ENCODE peak calls at places on chromosomes 11 and 22, in eight cellular contexts. X is neural progenitor cell; M is CD4-positive, CD25-positive, alpha-beta regulatory T cell; D is right atrium auricular region; K is mammary epithelial cell; G is IMR-90; T is lower lobe of right lung; J is psoas muscle. F is an unnamed sample.

GRCh38 chr11:133840479-133840941 is 4.8 kb downstream of the SPATA19 start:
- DNase-seq in X (no peak), M (no peak), D (no peak), K (no peak), G (no peak), T (no peak), J (no peak), F (no peak)

GRCh38 chr22:42683599-42684283 is 34.5 kb upstream of the CYB5R3 start:
- DNase-seq in X (no peak), M (no peak), D (peak), K (no peak), G (no peak), T (no peak), J (peak), F (no peak)

GRCh38 chr22:31241200-31241599 is 29.1 kb downstream of the LIMK2 start:
- DNase-seq in X (no peak), M (no peak), D (no peak), K (no peak), G (peak), T (no peak), J (no peak), F (no peak)

GRCh38 chr22:46092646-46093410 is 57.5 kb upstream of the PPARA start:
- DNase-seq in X (no peak), M (no peak), D (no peak), K (no peak), G (no peak), T (no peak), J (peak), F (peak)

GRCh38 chr11:64516226-64516625 is 74.8 kb upstream of the SLC22A12 start:
- DNase-seq in X (no peak), M (peak), D (no peak), K (no peak), G (no peak), T (no peak), J (no peak), F (no peak)

GRCh38 chr11:13269775-13270174 is 7.8 kb upstream of the BMAL1 start:
- DNase-seq in X (no peak), M (no peak), D (no peak), K (peak), G (peak), T (no peak), J (no peak), F (no peak)

GRCh38 chr22:49323751-49324415 is 503.8 kb downstream of the BRD1 start:
- DNase-seq in X (no peak), M (no peak), D (peak), K (no peak), G (no peak), T (peak), J (no peak), F (no peak)

GRCh38 chr11:75029836-75030631 is 41.3 kb downstream of the NEU3 start:
- DNase-seq in X (no peak), M (no peak), D (peak), K (no peak), G (peak), T (no peak), J (no peak), F (no peak)

GRCh38 chr11:118142081-118142480 is 10.5 kb downstream of the SCN4B start:
- DNase-seq in X (no peak), M (no peak), D (no peak), K (peak), G (no peak), T (no peak), J (no peak), F (no peak)

GRCh38 chr11:65442952-65443351 is 20.4 kb downstream of the NEAT1 start:
- DNase-seq in X (no peak), M (peak), D (peak), K (no peak), G (peak), T (no peak), J (no peak), F (no peak)

GRCh38 chr22:33952776-33953175 is 32.5 kb upstream of the LARGE1 start:
- DNase-seq in X (no peak), M (no peak), D (no peak), K (no peak), G (no peak), T (no peak), J (no peak), F (no peak)

GRCh38 chr11:118061401-118062125 is 15.3 kb upstream of the TMPRSS4 start:
- DNase-seq in X (no peak), M (no peak), D (no peak), K (no peak), G (no peak), T (no peak), J (no peak), F (no peak)

GRCh38 chr11:17076517-17077239 is 789 bp downstream of the RPS13 start:
- DNase-seq in X (no peak), M (peak), D (no peak), K (no peak), G (peak), T (no peak), J (no peak), F (no peak)

GRCh38 chr11:66264893-66265292 is 3.5 kb upstream of the RAB1B start:
- DNase-seq in X (peak), M (peak), D (no peak), K (no peak), G (no peak), T (no peak), J (no peak), F (no peak)

GRCh38 chr22:49107961-49108530 is 719.6 kb downstream of the BRD1 start:
- DNase-seq in X (no peak), M (no peak), D (no peak), K (no peak), G (no peak), T (no peak), J (no peak), F (no peak)

GRCh38 chr11:64694821-64695365 is 28.1 kb downstream of the NRXN2 start:
- DNase-seq in X (peak), M (no peak), D (no peak), K (no peak), G (no peak), T (no peak), J (no peak), F (peak)

GRCh38 chr11:128727320-128727719 is 33.4 kb downstream of the FLI1 start:
- DNase-seq in X (no peak), M (no peak), D (no peak), K (no peak), G (no peak), T (no peak), J (no peak), F (no peak)

GRCh38 chr11:65861165-65861505 is 902 bp downstream of the MUS81 start:
- DNase-seq in X (peak), M (no peak), D (no peak), K (no peak), G (no peak), T (no peak), J (no peak), F (no peak)

GRCh38 chr11:66052664-66052982 is 459 bp downstream of the SF3B2 start:
- DNase-seq in X (no peak), M (no peak), D (no peak), K (no peak), G (no peak), T (no peak), J (no peak), F (no peak)

GRCh38 chr11:34680918-34681554 is 60.1 kb downstream of the EHF start:
- DNase-seq in X (no peak), M (no peak), D (no peak), K (peak), G (peak), T (no peak), J (no peak), F (no peak)

GRCh38 chr11:64165842-64166635 is at the start of gene MACROD1:
- DNase-seq in X (peak), M (peak), D (peak), K (peak), G (peak), T (peak), J (peak), F (peak)

GRCh38 chr22:38455530-38456271 is 702 bp upstream of the KCNJ4 start:
- DNase-seq in X (peak), M (no peak), D (no peak), K (no peak), G (peak), T (no peak), J (no peak), F (no peak)
- H3K27ac ChIP-seq in X (no peak), M (no peak), D (peak), K (no peak), G (no peak), T (no peak), J (no peak), F (no peak)

GRCh38 chr11:124745270-124745834 is 5.6 kb downstream of the NRGN start:
- DNase-seq in X (peak), M (no peak), D (no peak), K (no peak), G (no peak), T (no peak), J (no peak), F (peak)

GRCh38 chr11:124747406-124748099 is 4.5 kb downstream of the VSIG2 start:
- DNase-seq in X (no peak), M (no peak), D (no peak), K (no peak), G (no peak), T (no peak), J (no peak), F (no peak)

GRCh38 chr11:124748100-124748418 is 4.0 kb downstream of the VSIG2 start:
- DNase-seq in X (no peak), M (no peak), D (no peak), K (no peak), G (no peak), T (no peak), J (no peak), F (no peak)

GRCh38 chr11:124745835-124746620 is 6.0 kb downstream of the VSIG2 start:
- DNase-seq in X (peak), M (peak), D (no peak), K (no peak), G (no peak), T (no peak), J (no peak), F (no peak)

GRCh38 chr11:124746621-124747243 is 5.3 kb downstream of the VSIG2 start:
- DNase-seq in X (peak), M (peak), D (peak), K (peak), G (peak), T (peak), J (peak), F (peak)
- H3K27ac ChIP-seq in X (no peak), M (peak), D (peak), K (no peak), G (peak), T (peak), J (no peak), F (peak)

GRCh38 chr11:121282376-121282775 is 10.2 kb upstream of the SC5D start:
- DNase-seq in X (no peak), M (no peak), D (no peak), K (no peak), G (no peak), T (no peak), J (no peak), F (no peak)

GRCh38 chr11:121281609-121282164 is 10.9 kb upstream of the SC5D start:
- DNase-seq in X (no peak), M (no peak), D (no peak), K (no peak), G (no peak), T (no peak), J (no peak), F (no peak)

GRCh38 chr11:121282886-121283502 is 9.6 kb upstream of the SC5D start:
- DNase-seq in X (no peak), M (no peak), D (no peak), K (no peak), G (no peak), T (no peak), J (no peak), F (no peak)
- H3K27ac ChIP-seq in X (no peak), M (no peak), D (no peak), K (no peak), G (no peak), T (no peak), J (no peak), F (no peak)

GRCh38 chr11:60775420-60775961 is 9.6 kb upstream of the MS4A10 start:
- DNase-seq in X (peak), M (peak), D (peak), K (peak), G (peak), T (peak), J (peak), F (no peak)
- H3K27ac ChIP-seq in X (no peak), M (no peak), D (peak), K (no peak), G (no peak), T (no peak), J (peak), F (no peak)

GRCh38 chr11:130037881-130038601 is 31.7 kb upstream of the APLP2 start:
- DNase-seq in X (peak), M (no peak), D (no peak), K (peak), G (no peak), T (no peak), J (no peak), F (no peak)
- H3K27ac ChIP-seq in X (peak), M (no peak), D (no peak), K (peak), G (no peak), T (no peak), J (no peak), F (no peak)

GRCh38 chr22:24883426-24883825 is 63.1 kb downstream of the LHFPL7 start:
- DNase-seq in X (no peak), M (no peak), D (no peak), K (no peak), G (no peak), T (peak), J (no peak), F (no peak)

GRCh38 chr22:24887260-24887659 is 59.2 kb downstream of the LHFPL7 start:
- DNase-seq in X (no peak), M (no peak), D (no peak), K (no peak), G (no peak), T (no peak), J (no peak), F (no peak)
- H3K27ac ChIP-seq in X (no peak), M (no peak), D (no peak), K (no peak), G (no peak), T (no peak), J (no peak), F (no peak)

GRCh38 chr11:102312656-102313055 is 4.6 kb upstream of the BIRC3 start:
- DNase-seq in X (no peak), M (no peak), D (no peak), K (no peak), G (peak), T (no peak), J (no peak), F (no peak)

GRCh38 chr11:102309621-102310541 is 7.4 kb upstream of the BIRC3 start:
- DNase-seq in X (peak), M (no peak), D (no peak), K (no peak), G (no peak), T (no peak), J (no peak), F (no peak)

GRCh38 chr11:102316505-102316904 is 779 bp upstream of the BIRC3 start:
- DNase-seq in X (no peak), M (no peak), D (no peak), K (no peak), G (no peak), T (no peak), J (no peak), F (no peak)

GRCh38 chr11:102314784-102315183 is 2.5 kb upstream of the BIRC3 start:
- DNase-seq in X (no peak), M (no peak), D (no peak), K (no peak), G (no peak), T (no peak), J (no peak), F (no peak)

DNA sequence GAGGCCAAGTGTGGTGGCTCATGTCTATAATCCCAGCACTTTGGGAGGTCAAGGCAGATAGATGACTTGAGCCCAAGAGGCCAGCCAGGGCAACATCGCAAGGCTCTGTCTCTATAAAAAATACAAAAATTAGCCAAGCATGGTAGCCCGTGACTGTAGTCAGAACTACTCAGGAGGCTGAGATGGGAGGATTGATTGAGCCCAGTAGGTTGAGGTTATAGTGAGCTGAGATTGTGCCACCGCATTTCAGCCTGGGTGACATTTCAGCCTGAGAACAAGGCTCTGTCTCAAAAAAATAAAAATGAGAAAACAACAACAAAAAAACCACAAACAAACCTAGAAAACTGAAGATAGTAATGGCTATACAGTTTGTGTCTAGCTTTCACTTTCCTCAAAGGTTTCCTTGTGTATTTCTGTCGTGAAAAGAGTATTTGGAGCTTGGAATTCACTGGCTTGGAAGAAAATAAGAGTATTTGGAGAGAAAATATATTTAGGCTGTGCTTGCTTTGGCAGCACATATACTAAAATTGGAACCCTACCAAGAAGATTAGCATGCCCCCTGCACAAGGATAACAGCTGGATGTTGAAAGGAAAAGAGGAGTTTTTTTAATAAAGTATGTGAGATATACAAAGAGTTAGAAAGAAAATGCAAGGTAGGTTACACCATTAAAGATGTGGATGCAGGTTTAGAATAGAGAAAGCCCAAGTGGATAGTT is 3.9 kb upstream of the BIRC3 start:
- DNase-seq in X (no peak), M (no peak), D (no peak), K (no peak), G (no peak), T (no peak), J (no peak), F (no peak)
- H3K27ac ChIP-seq in X (no peak), M (peak), D (peak), K (peak), G (peak), T (peak), J (peak), F (peak)

DNA sequence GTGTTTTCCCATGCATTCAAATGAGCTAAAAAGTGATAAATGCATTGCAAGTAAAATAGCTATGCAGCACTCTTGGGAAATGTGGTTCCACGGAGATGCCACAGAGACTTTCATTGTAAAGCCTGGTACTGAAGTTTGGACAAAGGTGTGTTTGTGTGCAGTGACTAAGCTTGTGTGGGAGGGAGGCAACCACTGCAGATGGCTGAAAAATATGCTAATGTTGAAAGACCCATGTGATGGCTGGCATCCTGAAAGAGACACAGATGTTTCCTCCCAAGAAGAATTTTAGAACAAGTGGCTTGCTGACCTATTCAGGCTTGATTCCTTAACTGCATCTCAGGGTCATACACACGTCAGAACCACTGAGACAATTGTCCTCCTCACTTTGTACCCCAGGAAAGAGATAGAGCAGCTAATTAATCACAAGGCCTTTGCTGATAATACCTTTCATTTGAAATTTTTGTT is 73.8 kb downstream of the FAM76B start:
- DNase-seq in X (no peak), M (peak), D (no peak), K (peak), G (no peak), T (no peak), J (no peak), F (no peak)
- H3K27ac ChIP-seq in X (no peak), M (peak), D (no peak), K (peak), G (no peak), T (no peak), J (no peak), F (no peak)